ENCODE peak calls at places on chromosomes 7 and 10, in nine cellular contexts. Q is endodermal cell; X is NCI-H1092 treated with DMSO at 0.1 percent for 48 hours; G is GOT3; J is NCI-H748 treated with DMSO at 0.1 percent for 48 hours; U is dorsolateral prefrontal cortex; P is kidney glomerular epithelial cell; S is stimulated activated CD4-positive, alpha-beta T cell treated with anti-CD3 and anti-CD28 coated beads, Interleukin-4, amount 100 ng/mL, for 1 hour; E is GM10248. O is an unnamed sample.

GRCh38 chr7:142669074-142669654 is 80.1 kb upstream of the PRSS1 start:
- DNase-seq in Q (no peak), X (no peak), G (no peak), J (peak), U (no peak), P (peak), S (no peak), E (no peak), O (peak)

GRCh38 chr7:156858523-156858922 is 34.5 kb downstream of the LMBR1 start:
- DNase-seq in Q (no peak), X (no peak), G (no peak), J (no peak), U (no peak), P (no peak), S (no peak), E (no peak), O (no peak)

GRCh38 chr7:23098460-23098859 is 7.1 kb upstream of the KLHL7 start:
- DNase-seq in Q (no peak), X (no peak), G (no peak), J (no peak), U (no peak), P (no peak), S (no peak), E (no peak), O (no peak)

GRCh38 chr7:475425-475728 is 44.3 kb downstream of the PDGFA start:
- DNase-seq in Q (no peak), X (no peak), G (no peak), J (no peak), U (no peak), P (no peak), S (no peak), E (no peak), O (no peak)

GRCh38 chr7:96040250-96040772 is 268.0 kb downstream of the DYNC1I1 start:
- DNase-seq in Q (no peak), X (no peak), G (no peak), J (no peak), U (no peak), P (no peak), S (no peak), E (no peak), O (no peak)

GRCh38 chr7:102450242-102450641 is 14.4 kb downstream of the ALKBH4 start:
- DNase-seq in Q (peak), X (no peak), G (no peak), J (no peak), U (peak), P (no peak), S (peak), E (no peak), O (no peak)

GRCh38 chr7:74121401-74122249 is 38.0 kb downstream of the LIMK1 start:
- DNase-seq in Q (no peak), X (no peak), G (no peak), J (no peak), U (no peak), P (no peak), S (no peak), E (no peak), O (no peak)

GRCh38 chr10:277963-278362 is 142.7 kb downstream of the ZMYND11 start:
- DNase-seq in Q (no peak), X (no peak), G (no peak), J (no peak), U (no peak), P (no peak), S (no peak), E (no peak), O (no peak)

GRCh38 chr10:12448729-12449391 is 99.5 kb downstream of the CAMK1D start:
- DNase-seq in Q (no peak), X (no peak), G (no peak), J (no peak), U (no peak), P (peak), S (peak), E (peak), O (peak)

GRCh38 chr7:77600952-77601351 is 63.9 kb downstream of the PTPN12 start:
- DNase-seq in Q (no peak), X (no peak), G (no peak), J (no peak), U (no peak), P (no peak), S (no peak), E (no peak), O (no peak)

GRCh38 chr7:49099587-49100326 is 175.4 kb downstream of the CDC14C start:
- DNase-seq in Q (peak), X (no peak), G (no peak), J (no peak), U (no peak), P (no peak), S (no peak), E (no peak), O (peak)

GRCh38 chr7:28596245-28596935 is 184.1 kb downstream of the CREB5 start:
- DNase-seq in Q (no peak), X (no peak), G (no peak), J (no peak), U (no peak), P (no peak), S (no peak), E (no peak), O (peak)

GRCh38 chr7:150307129-150307528 is 16.0 kb upstream of the LRRC61 start:
- DNase-seq in Q (no peak), X (no peak), G (no peak), J (no peak), U (no peak), P (no peak), S (no peak), E (no peak), O (peak)

GRCh38 chr7:137146552-137146961 is 197.0 kb downstream of the PTN start:
- DNase-seq in Q (no peak), X (no peak), G (no peak), J (no peak), U (no peak), P (peak), S (no peak), E (no peak), O (peak)

GRCh38 chr10:29590598-29591415 is 44.0 kb downstream of the SVIL start:
- DNase-seq in Q (no peak), X (peak), G (no peak), J (peak), U (no peak), P (peak), S (no peak), E (peak), O (peak)

GRCh38 chr10:102324061-102324460 is 71.4 kb upstream of the NFKB2 start:
- DNase-seq in Q (peak), X (no peak), G (no peak), J (no peak), U (no peak), P (no peak), S (no peak), E (no peak), O (no peak)

GRCh38 chr7:5450549-5451327 is 27.1 kb upstream of the TNRC18 start:
- DNase-seq in Q (peak), X (peak), G (no peak), J (no peak), U (peak), P (no peak), S (peak), E (peak), O (peak)

GRCh38 chr10:101839421-101840063 is 4.1 kb downstream of the KCNIP2 start:
- DNase-seq in Q (peak), X (no peak), G (no peak), J (no peak), U (peak), P (no peak), S (peak), E (peak), O (peak)

GRCh38 chr10:126749030-126749655 is 78.7 kb upstream of the C10orf90 start:
- DNase-seq in Q (peak), X (peak), G (peak), J (no peak), U (peak), P (peak), S (peak), E (peak), O (peak)

GRCh38 chr7:30799206-30799975 is 28.2 kb downstream of the MINDY4 start:
- DNase-seq in Q (no peak), X (no peak), G (peak), J (no peak), U (no peak), P (peak), S (no peak), E (peak), O (peak)

GRCh38 chr10:24723386-24723787 is 300 bp downstream of the ARHGAP21 start:
- DNase-seq in Q (no peak), X (no peak), G (no peak), J (no peak), U (no peak), P (peak), S (peak), E (peak), O (no peak)